ENCODE peak calls at places on chromosomes 7 and 10, in four cellular contexts. N is CD4-positive, CD25-positive, alpha-beta regulatory T cell; Q is right lobe of liver; O is heart left ventricle. T is an unnamed sample. For H3K4me1, the result is how much of the 10 kb centered on the place peaks cover.

GRCh38 chr10:34236927-34237326 is 578.2 kb downstream of the PARD3 start:
- DNase-seq in N (no peak), Q (no peak), O (no peak), T (no peak)

GRCh38 chr10:34933676-34934075 is 118.6 kb upstream of the PARD3 start:
- DNase-seq in N (no peak), Q (no peak), O (peak), T (no peak)

GRCh38 chr10:48522011-48522765 is 82.7 kb downstream of the ARHGAP22 start:
- DNase-seq in N (no peak), Q (no peak), O (no peak), T (no peak)

GRCh38 chr7:135855836-135856235 is 107.2 kb upstream of the FAM180A start:
- DNase-seq in N (peak), Q (no peak), O (no peak), T (no peak)

GRCh38 chr7:13830604-13830915 is 158.9 kb downstream of the ETV1 start:
- DNase-seq in N (no peak), Q (no peak), O (no peak), T (no peak)

GRCh38 chr7:18257711-18258110 is 230.1 kb upstream of the PRPS1L1 start:
- DNase-seq in N (no peak), Q (no peak), O (no peak), T (no peak)

GRCh38 chr10:17479822-17480221 is 25.4 kb upstream of the ST8SIA6 start:
- DNase-seq in N (no peak), Q (no peak), O (no peak), T (no peak)

GRCh38 chr7:64541438-64542359 is 21.2 kb downstream of the ZNF680 start:
- DNase-seq in N (no peak), Q (no peak), O (no peak), T (no peak)

GRCh38 chr10:12308976-12309375 is 40.4 kb upstream of the CAMK1D start:
- DNase-seq in N (no peak), Q (no peak), O (no peak), T (no peak)

GRCh38 chr10:97547889-97548485 is 24.6 kb upstream of the ANKRD2 start:
- DNase-seq in N (no peak), Q (no peak), O (no peak), T (no peak)

GRCh38 chr10:22133640-22134624 is 83.9 kb downstream of the EBLN1 start:
- DNase-seq in N (peak), Q (no peak), O (no peak), T (no peak)

GRCh38 chr10:71132321-71132810 is 80.0 kb upstream of the UNC5B start:
- DNase-seq in N (no peak), Q (no peak), O (no peak), T (no peak)

GRCh38 chr10:101495324-101495925 is 92.6 kb downstream of the POLL start:
- DNase-seq in N (peak), Q (no peak), O (no peak), T (no peak)

GRCh38 chr7:100157334-100158228 is 942 bp downstream of the TRAPPC14 start:
- DNase-seq in N (no peak), Q (peak), O (no peak), T (no peak)

GRCh38 chr10:83542774-83543291 is 596.5 kb upstream of the GHITM start:
- DNase-seq in N (no peak), Q (no peak), O (no peak), T (no peak)

DNA sequence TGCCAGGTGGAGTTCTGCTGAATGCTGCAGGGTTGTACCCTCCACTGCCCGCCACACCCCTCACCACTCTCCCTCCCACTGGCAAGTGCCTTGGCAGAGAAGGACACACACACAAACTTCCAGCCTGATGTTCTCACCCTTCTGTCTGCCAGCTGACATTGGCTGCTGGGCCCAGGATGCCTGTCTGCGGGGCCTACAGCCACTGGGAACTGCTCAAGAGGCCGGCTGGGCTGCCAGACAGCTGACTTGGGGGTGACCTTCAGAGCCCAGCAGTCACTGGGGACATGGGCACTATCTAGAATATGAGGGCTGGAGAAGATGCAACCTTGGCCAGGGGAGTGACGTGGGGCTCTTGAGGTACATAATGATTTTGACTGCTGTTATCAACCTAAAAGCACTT is 157.1 kb downstream of the SH3PXD2A start:
- DNase-seq in N (no peak), Q (no peak), O (no peak), T (no peak)
- H3K4me1 ChIP-seq in N (under half), Q (under half), O (under half), T (under half)

GRCh38 chr7:1512781-1513656 is 8.8 kb upstream of the INTS1 start:
- DNase-seq in N (peak), Q (peak), O (peak), T (no peak)

GRCh38 chr7:1511829-1512422 is 7.7 kb upstream of the INTS1 start:
- DNase-seq in N (no peak), Q (no peak), O (no peak), T (no peak)

GRCh38 chr7:1514993-1515392 is 10.8 kb upstream of the INTS1 start:
- DNase-seq in N (no peak), Q (no peak), O (no peak), T (no peak)

GRCh38 chr7:1514407-1514806 is 10.2 kb upstream of the INTS1 start:
- DNase-seq in N (no peak), Q (no peak), O (no peak), T (no peak)

GRCh38 chr7:1513657-1514095 is 9.5 kb upstream of the INTS1 start:
- DNase-seq in N (no peak), Q (peak), O (peak), T (no peak)
- H3K4me3 ChIP-seq in N (no peak), Q (no peak), O (peak), T (no peak)

GRCh38 chr10:75426880-75427279 is 4.5 kb upstream of the LRMDA start:
- DNase-seq in N (no peak), Q (no peak), O (no peak), T (no peak)
- H3K4me1 ChIP-seq in N (under half), Q (under half), O (under half), T (under half)

GRCh38 chr10:117239031-117239430 is 1.9 kb upstream of the SLC18A2 start:
- DNase-seq in N (no peak), Q (no peak), O (no peak), T (no peak)

GRCh38 chr10:117240730-117241529 is at the start of gene SLC18A2:
- DNase-seq in N (no peak), Q (no peak), O (no peak), T (no peak)

GRCh38 chr10:117242463-117242832 is 1.5 kb downstream of the SLC18A2 start:
- DNase-seq in N (no peak), Q (no peak), O (no peak), T (no peak)

GRCh38 chr10:117241541-117242462 is 888 bp downstream of the SLC18A2 start:
- DNase-seq in N (no peak), Q (peak), O (no peak), T (no peak)

GRCh38 chr10:117240105-117240729 is 697 bp upstream of the SLC18A2 start:
- DNase-seq in N (no peak), Q (no peak), O (no peak), T (no peak)
- H3K4me3 ChIP-seq in N (no peak), Q (no peak), O (no peak), T (no peak)

DNA sequence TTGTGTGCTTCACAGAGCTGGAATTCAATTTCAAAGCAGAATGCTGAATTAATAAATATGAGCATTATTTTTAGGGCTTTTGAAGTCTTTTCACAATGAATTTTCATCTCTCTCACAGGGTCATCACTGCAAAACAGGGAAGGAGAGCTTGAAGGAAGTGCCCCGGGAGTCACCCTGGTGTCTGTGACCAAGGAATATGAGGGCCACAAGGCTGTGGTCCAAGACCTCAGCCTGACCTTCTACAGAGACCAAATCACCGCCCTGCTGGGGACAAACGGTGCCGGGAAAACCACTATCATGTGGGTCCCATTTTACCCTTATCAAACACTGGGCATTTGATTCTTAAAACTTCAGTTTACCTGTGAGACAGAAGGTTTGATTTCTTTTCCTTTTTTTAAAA is 217.7 kb downstream of the ABCA13 start:
- DNase-seq in N (no peak), Q (no peak), O (no peak), T (no peak)
- H3K4me1 ChIP-seq in N (under half), Q (under half), O (under half), T (under half)

GRCh38 chr10:58517481-58518355 is 5.0 kb downstream of the BICC1 start:
- DNase-seq in N (no peak), Q (no peak), O (no peak), T (no peak)
- H3K4me3 ChIP-seq in N (no peak), Q (no peak), O (no peak), T (no peak)